ENCODE peak calls at places on chromosomes 4 and X, in six cellular contexts. E, X, P, C, V and U are unnamed samples.

GRCh38 chr4:187995322-187996207 is at the start of gene ZFP42:
- DNase-seq in E (no peak), X (no peak), P (no peak), C (no peak), V (peak; percentile 81), U (no peak)

GRCh38 chr4:159606835-159607234 is 504.0 kb downstream of the RAPGEF2 start:
- DNase-seq in E (no peak), X (no peak), P (no peak), C (no peak), V (no peak), U (no peak)

GRCh38 chrX:25049347-25049746 is 33.6 kb upstream of the ARX start:
- DNase-seq in E (peak; percentile 41), X (no peak), P (no peak), C (no peak), V (no peak), U (no peak)

GRCh38 chrX:33725556-33726232 is 406.4 kb downstream of the FAM47A start:
- DNase-seq in E (peak; percentile 3), X (no peak), P (peak; percentile 51), C (no peak), V (peak; percentile 35), U (peak; percentile 57)

GRCh38 chr4:96016615-96017299 is 176.9 kb downstream of the PDHA2 start:
- DNase-seq in E (peak; percentile 76), X (peak; percentile 22), P (no peak), C (no peak), V (no peak), U (no peak)

GRCh38 chr4:149825336-149825735 is 9.7 kb upstream of the IQCM start:
- DNase-seq in E (no peak), X (no peak), P (no peak), C (no peak), V (no peak), U (no peak)

GRCh38 chr4:127239902-127240575 is 392.7 kb upstream of the INTU start:
- DNase-seq in E (no peak), X (no peak), P (no peak), C (no peak), V (no peak), U (no peak)

GRCh38 chr4:54543088-54543795 is 114.5 kb upstream of the KIT start:
- DNase-seq in E (peak; percentile 55), X (no peak), P (no peak), C (no peak), V (no peak), U (no peak)

GRCh38 chr4:133584714-133585113 is 435.6 kb downstream of the PCDH10 start:
- DNase-seq in E (no peak), X (no peak), P (no peak), C (no peak), V (peak; percentile 22), U (peak; percentile 4)

GRCh38 chr4:121656269-121656641 is 40.5 kb downstream of the ANXA5 start:
- DNase-seq in E (peak; percentile 88), X (peak; percentile 59), P (peak; percentile 49), C (peak; percentile 10), V (peak; percentile 43), U (peak; percentile 19)

GRCh38 chr4:54400188-54400587 is 171.1 kb downstream of the PDGFRA start:
- DNase-seq in E (no peak), X (peak; percentile 43), P (no peak), C (no peak), V (no peak), U (no peak)

GRCh38 chr4:78079701-78080430 is 22.7 kb downstream of the FRAS1 start:
- DNase-seq in E (no peak), X (peak; percentile 11), P (peak; percentile 16), C (no peak), V (no peak), U (peak; percentile 91)

GRCh38 chrX:41542151-41542935 is 95.2 kb downstream of the NYX start:
- DNase-seq in E (no peak), X (no peak), P (no peak), C (no peak), V (no peak), U (no peak)

GRCh38 chr4:71713611-71714203 is 70.2 kb downstream of the GC start:
- DNase-seq in E (peak; percentile 82), X (peak; percentile 59), P (peak; percentile 24), C (no peak), V (peak; percentile 17), U (peak; percentile 43)

GRCh38 chrX:36867143-36867542 is 141.0 kb upstream of the FAM47C start:
- DNase-seq in E (peak; percentile 33), X (peak; percentile 38), P (peak; percentile 8), C (no peak), V (peak; percentile 6), U (peak; percentile 6)

GRCh38 chrX:31331045-31331444 is 259.2 kb upstream of the FTHL17 start:
- DNase-seq in E (no peak), X (no peak), P (no peak), C (no peak), V (no peak), U (no peak)

GRCh38 chrX:16714504-16714903 is 2.0 kb upstream of the CTPS2 start:
- DNase-seq in E (no peak), X (no peak), P (no peak), C (no peak), V (no peak), U (no peak)

GRCh38 chr4:52864816-52865215 is 2.7 kb downstream of the RASL11B start:
- DNase-seq in E (peak; percentile 82), X (no peak), P (no peak), C (no peak), V (no peak), U (peak; percentile 90)

GRCh38 chr4:52173470-52174055 is 122.5 kb downstream of the SPATA18 start:
- DNase-seq in E (peak; percentile 35), X (no peak), P (no peak), C (no peak), V (no peak), U (no peak)

GRCh38 chr4:7908668-7909067 is 31.0 kb downstream of the AFAP1 start:
- DNase-seq in E (no peak), X (no peak), P (no peak), C (no peak), V (no peak), U (peak; percentile 81)

GRCh38 chr4:106494066-106494465 is 125.5 kb upstream of the GIMD1 start:
- DNase-seq in E (no peak), X (no peak), P (no peak), C (no peak), V (no peak), U (no peak)

GRCh38 chr4:118811008-118811764 is 24.7 kb downstream of the SEC24D start:
- DNase-seq in E (peak; percentile 81), X (no peak), P (no peak), C (no peak), V (no peak), U (no peak)

GRCh38 chr4:80069837-80070788 is 2.9 kb downstream of the ANTXR2 start:
- DNase-seq in E (no peak), X (no peak), P (no peak), C (no peak), V (no peak), U (no peak)

GRCh38 chr4:1502976-1503375 is 96.7 kb upstream of the NKX1-1 start:
- DNase-seq in E (no peak), X (no peak), P (no peak), C (no peak), V (peak; percentile 12), U (no peak)

GRCh38 chr4:146212781-146213180 is 1.6 kb upstream of the REELD1 start:
- DNase-seq in E (no peak), X (no peak), P (no peak), C (no peak), V (no peak), U (no peak)

GRCh38 chrX:123976671-123977316 is 15.3 kb downstream of the STAG2 start:
- DNase-seq in E (peak; percentile 62), X (peak; percentile 47), P (no peak), C (no peak), V (no peak), U (peak; percentile 38)

GRCh38 chr4:26410385-26411293 is 79.6 kb downstream of the CCKAR start:
- DNase-seq in E (peak; percentile 78), X (peak; percentile 93), P (peak; percentile 45), C (no peak), V (peak; percentile 47), U (peak; percentile 61)